ENCODE peak calls at places on chromosomes 5 and 9, in six cellular contexts. A is stimulated activated CD8-positive, alpha-beta memory T cell treated with anti-CD3 and anti-CD28 coated beads, Interleukin-4, amount 100 ng/mL, for 4 hours; O is HuH-7; E is astrocyte of the hippocampus; X is activated CD4-positive, CD25-positive, alpha-beta regulatory T cell; C is effector memory CD4-positive, alpha-beta T cell. J is an unnamed sample.

GRCh38 chr5:139481580-139482049 is 943 bp downstream of the STING1 start:
- DNase-seq in A (no peak), O (no peak), E (no peak), X (no peak), C (no peak), J (peak)

GRCh38 chr9:68897557-68898145 is 116.3 kb downstream of the PRKACG start:
- DNase-seq in A (no peak), O (no peak), E (no peak), X (no peak), C (no peak), J (peak)

GRCh38 chr9:22683393-22684075 is 236.9 kb downstream of the DMRTA1 start:
- DNase-seq in A (no peak), O (no peak), E (peak), X (no peak), C (no peak), J (no peak)

GRCh38 chr9:7782390-7783120 is 17.0 kb downstream of the DMAC1 start:
- DNase-seq in A (no peak), O (no peak), E (no peak), X (no peak), C (no peak), J (no peak)

GRCh38 chr9:86434039-86434726 is 80.0 kb upstream of the TUT7 start:
- DNase-seq in A (no peak), O (peak), E (peak), X (no peak), C (no peak), J (no peak)

GRCh38 chr5:33763435-33763834 is 128.4 kb downstream of the ADAMTS12 start:
- DNase-seq in A (no peak), O (no peak), E (no peak), X (no peak), C (no peak), J (no peak)

GRCh38 chr9:88653926-88654325 is 118.9 kb downstream of the NXNL2 start:
- DNase-seq in A (no peak), O (no peak), E (peak), X (no peak), C (no peak), J (no peak)

GRCh38 chr9:31870276-31870675 is 514.2 kb upstream of the ACO1 start:
- DNase-seq in A (no peak), O (no peak), E (no peak), X (no peak), C (no peak), J (no peak)

GRCh38 chr5:131109540-131110255 is 55.4 kb downstream of the HINT1 start:
- DNase-seq in A (no peak), O (peak), E (peak), X (no peak), C (no peak), J (peak)

GRCh38 chr5:138789771-138790242 is 36.6 kb downstream of the CTNNA1 start:
- DNase-seq in A (no peak), O (peak), E (peak), X (no peak), C (no peak), J (no peak)

GRCh38 chr5:168327019-168327421 is 35.6 kb downstream of the WWC1 start:
- DNase-seq in A (no peak), O (no peak), E (no peak), X (no peak), C (no peak), J (no peak)

GRCh38 chr5:133930061-133930823 is 38.2 kb downstream of the C5orf15 start:
- DNase-seq in A (peak), O (no peak), E (peak), X (no peak), C (no peak), J (no peak)